ENCODE peak calls at places on chromosome 15, in eight cellular contexts. W is endodermal cell, K is GM12878, B is endothelial cell of umbilical vein, P is mammary epithelial cell, I is IMR-90, Y is neural progenitor cell, J is PC-3. X is an unnamed sample.

GRCh38 chr15:89067751-89068150 is 20.5 kb upstream of the ABHD2 start:
- DNase-seq in W (no peak), K (no peak), B (no peak), P (peak; percentile 51), I (peak; percentile 61), Y (no peak), J (no peak), X (no peak)

GRCh38 chr15:87387681-87388240 is 868.8 kb downstream of the NTRK3 start:
- DNase-seq in W (no peak), K (no peak), B (no peak), P (peak; percentile 82), I (no peak), Y (no peak), J (peak; percentile 57), X (peak; percentile 15)

GRCh38 chr15:70398694-70399093 is 301.0 kb upstream of the TLE3 start:
- DNase-seq in W (no peak), K (no peak), B (no peak), P (no peak), I (no peak), Y (no peak), J (no peak), X (no peak)

GRCh38 chr15:80099246-80099645 is 39.8 kb downstream of the ZFAND6 start:
- DNase-seq in W (no peak), K (no peak), B (no peak), P (no peak), I (no peak), Y (no peak), J (no peak), X (no peak)

GRCh38 chr15:69631978-69632377 is 179.4 kb downstream of the RPLP1 start:
- DNase-seq in W (no peak), K (no peak), B (no peak), P (no peak), I (no peak), Y (no peak), J (no peak), X (no peak)

GRCh38 chr15:52670087-52670486 is 9.1 kb downstream of the ATOSA start:
- DNase-seq in W (no peak), K (no peak), B (no peak), P (no peak), I (no peak), Y (no peak), J (no peak), X (no peak)

GRCh38 chr15:63930034-63930433 is 96.3 kb upstream of the HERC1 start:
- DNase-seq in W (peak; percentile 29), K (no peak), B (no peak), P (no peak), I (no peak), Y (no peak), J (no peak), X (no peak)

GRCh38 chr15:66573719-66574641 is 8.2 kb upstream of the LCTL start:
- DNase-seq in W (peak; percentile 41), K (no peak), B (no peak), P (no peak), I (peak; percentile 89), Y (no peak), J (no peak), X (no peak)

GRCh38 chr15:44397869-44398268 is 29.6 kb upstream of the CTDSPL2 start:
- DNase-seq in W (no peak), K (no peak), B (no peak), P (no peak), I (peak; percentile 52), Y (no peak), J (no peak), X (no peak)

GRCh38 chr15:25710184-25710583 is 152.9 kb downstream of the ATP10A start:
- DNase-seq in W (peak; percentile 92), K (no peak), B (no peak), P (no peak), I (no peak), Y (peak; percentile 81), J (peak; percentile 52), X (no peak)

GRCh38 chr15:74383695-74384565 is 16.5 kb upstream of the CYP11A1 start:
- DNase-seq in W (no peak), K (peak; percentile 93), B (no peak), P (peak; percentile 99), I (peak; percentile 84), Y (no peak), J (peak; percentile 95), X (no peak)

GRCh38 chr15:66842710-66843441 is 140.8 kb downstream of the SMAD6 start:
- DNase-seq in W (peak; percentile 76), K (no peak), B (peak; percentile 58), P (no peak), I (peak; percentile 59), Y (peak; percentile 50), J (peak; percentile 35), X (no peak)

GRCh38 chr15:72796210-72796514 is 12.6 kb upstream of the ADPGK start:
- DNase-seq in W (no peak), K (no peak), B (no peak), P (no peak), I (no peak), Y (no peak), J (peak; percentile 14), X (no peak)

GRCh38 chr15:90705212-90705611 is 11.9 kb upstream of the BLM start:
- DNase-seq in W (no peak), K (no peak), B (no peak), P (no peak), I (no peak), Y (no peak), J (no peak), X (no peak)

GRCh38 chr15:53323197-53323596 is 436.3 kb downstream of the WDR72 start:
- DNase-seq in W (no peak), K (no peak), B (no peak), P (peak; percentile 15), I (no peak), Y (no peak), J (peak; percentile 3), X (no peak)

GRCh38 chr15:38828031-38828532 is 263.5 kb upstream of the RASGRP1 start:
- DNase-seq in W (no peak), K (no peak), B (peak; percentile 100), P (no peak), I (peak; percentile 23), Y (no peak), J (no peak), X (no peak)

GRCh38 chr15:71295242-71296031 is 180.2 kb downstream of the THSD4 start:
- DNase-seq in W (no peak), K (no peak), B (peak; percentile 99), P (peak; percentile 100), I (peak; percentile 100), Y (no peak), J (peak; percentile 98), X (peak; percentile 99)

GRCh38 chr15:63296195-63296594 is 18.8 kb downstream of the APH1B start:
- DNase-seq in W (no peak), K (no peak), B (peak; percentile 8), P (no peak), I (no peak), Y (no peak), J (no peak), X (no peak)

GRCh38 chr15:80695911-80696651 is 971 bp downstream of the ABHD17C start:
- DNase-seq in W (peak; percentile 64), K (no peak), B (peak; percentile 40), P (peak; percentile 58), I (no peak), Y (peak; percentile 25), J (peak; percentile 62), X (no peak)

GRCh38 chr15:63505842-63506222 is 1.4 kb downstream of the USP3 start:
- DNase-seq in W (no peak), K (no peak), B (no peak), P (no peak), I (no peak), Y (no peak), J (no peak), X (no peak)

GRCh38 chr15:52247032-52247431 is 48.6 kb downstream of the MYO5C start:
- DNase-seq in W (no peak), K (no peak), B (no peak), P (peak; percentile 97), I (peak; percentile 72), Y (no peak), J (no peak), X (no peak)

GRCh38 chr15:63389902-63390301 is 8.3 kb upstream of the CA12 start:
- DNase-seq in W (no peak), K (no peak), B (no peak), P (peak; percentile 54), I (no peak), Y (no peak), J (peak; percentile 66), X (no peak)

GRCh38 chr15:79206940-79207339 is 75.6 kb upstream of the ANKRD34C start:
- DNase-seq in W (no peak), K (no peak), B (no peak), P (no peak), I (no peak), Y (no peak), J (no peak), X (no peak)

GRCh38 chr15:85386261-85386660 is 5.9 kb downstream of the AKAP13 start:
- DNase-seq in W (no peak), K (no peak), B (no peak), P (no peak), I (no peak), Y (no peak), J (no peak), X (no peak)
- H3K9ac ChIP-seq in W (no peak overlapping the region), K (no peak overlapping the region), B (no peak overlapping the region), P (no peak overlapping the region), I (no peak overlapping the region), Y (no peak overlapping the region), J (no peak overlapping the region), X (no peak overlapping the region)

GRCh38 chr15:37101634-37102314 is 1.4 kb upstream of the MEIS2 start:
- DNase-seq in W (peak; percentile 91), K (no peak), B (peak; percentile 85), P (peak; percentile 74), I (peak; percentile 70), Y (peak; percentile 92), J (peak; percentile 80), X (no peak)
- TF ChIP-seq CTCF in W (no peak), K (no peak), B (no peak), P (no peak), I (peak; percentile 1), Y (no peak), J (no peak), X (no peak)

DNA sequence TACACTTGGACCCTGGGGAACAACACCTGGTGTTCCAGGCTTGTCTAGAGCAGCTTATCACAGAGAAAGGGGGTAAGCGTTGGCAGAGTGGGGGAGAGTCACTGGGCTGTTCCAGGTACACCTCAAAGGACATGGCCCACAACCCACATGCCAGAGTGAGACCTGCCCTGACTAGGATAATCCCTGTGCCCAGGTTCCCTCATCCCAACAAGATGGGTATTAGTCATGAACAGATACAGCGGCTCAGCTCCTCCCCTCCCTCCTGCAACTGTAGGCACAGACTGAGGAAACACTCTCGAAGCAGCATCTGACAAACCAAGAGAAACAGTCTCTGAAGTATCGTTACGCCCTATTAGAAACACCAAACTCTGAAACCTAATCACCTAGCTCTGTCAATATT is 32.1 kb upstream of the RPS17 start:
- DNase-seq in W (no peak), K (no peak), B (no peak), P (no peak), I (peak; percentile 8), Y (no peak), J (no peak), X (no peak)
- H3K4me3 ChIP-seq in W (no peak overlapping the region), K (no peak overlapping the region), B (no peak overlapping the region), P (no peak overlapping the region), I (no peak overlapping the region), Y (no peak overlapping the region), J (peak overlapping the region; percentile 56), X (no peak overlapping the region)

DNA sequence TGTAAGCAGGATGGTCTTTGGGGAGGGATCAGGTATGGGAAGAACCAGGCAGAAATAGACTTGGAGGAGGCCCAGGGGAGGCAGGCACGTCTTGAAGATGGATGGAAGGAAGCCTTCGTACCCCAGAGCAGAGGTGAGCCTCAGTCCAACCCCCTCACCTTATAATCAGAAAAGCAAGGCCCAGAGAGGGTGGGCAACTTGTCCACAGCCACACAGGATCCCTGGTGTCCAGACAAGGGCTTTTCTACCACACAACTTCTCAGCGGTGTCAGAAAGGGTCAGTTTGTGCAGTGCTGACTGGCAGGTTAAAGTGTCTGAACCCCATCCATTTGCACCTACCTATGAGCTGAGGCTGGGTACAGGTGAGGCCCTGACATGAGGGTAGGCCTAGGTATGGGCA is 8.7 kb downstream of the IGDCC3 start:
- DNase-seq in W (peak; percentile 47), K (no peak), B (no peak), P (no peak), I (no peak), Y (no peak), J (no peak), X (no peak)
- H3K9ac ChIP-seq in W (no peak overlapping the region), K (no peak overlapping the region), B (no peak overlapping the region), P (no peak overlapping the region), I (no peak overlapping the region), Y (no peak overlapping the region), J (no peak overlapping the region), X (no peak overlapping the region)

X was measured in keratinocyte.